ENCODE peak calls at places on chromosomes 12 and 14, in ten cellular contexts. One of them, this sample, is unnamed.

GRCh38 chr14:89282191-89282590 is 134.8 kb downstream of the FOXN3 start:
- DNase-seq in Panc1: no peak
- DNase-seq in AG10803: no peak
- DNase-seq in heart right ventricle: no peak
- DNase-seq in adrenal gland: no peak
- DNase-seq in ovary: no peak
- DNase-seq in tibial nerve: no peak
- DNase-seq in uterus: no peak
- DNase-seq in mucosa of descending colon: no peak
- DNase-seq in GM06990: no peak
- DNase-seq in this sample: no peak

GRCh38 chr14:104421401-104421821 is 158.2 kb upstream of the C14orf180 start:
- DNase-seq in Panc1: no peak
- DNase-seq in AG10803: no peak
- DNase-seq in heart right ventricle: no peak
- DNase-seq in adrenal gland: no peak
- DNase-seq in ovary: no peak
- DNase-seq in tibial nerve: no peak
- DNase-seq in uterus: no peak
- DNase-seq in mucosa of descending colon: no peak
- DNase-seq in GM06990: no peak
- DNase-seq in this sample: no peak

GRCh38 chr14:101991336-101991735 is 27.0 kb downstream of the DYNC1H1 start:
- DNase-seq in Panc1: no peak
- DNase-seq in AG10803: no peak
- DNase-seq in heart right ventricle: no peak
- DNase-seq in adrenal gland: no peak
- DNase-seq in ovary: no peak
- DNase-seq in tibial nerve: no peak
- DNase-seq in uterus: no peak
- DNase-seq in mucosa of descending colon: no peak
- DNase-seq in GM06990: peak
- DNase-seq in this sample: no peak

GRCh38 chr12:7327913-7328312 is 24.0 kb downstream of the ACSM4 start:
- DNase-seq in Panc1: no peak
- DNase-seq in AG10803: peak
- DNase-seq in heart right ventricle: no peak
- DNase-seq in adrenal gland: no peak
- DNase-seq in ovary: no peak
- DNase-seq in tibial nerve: no peak
- DNase-seq in uterus: no peak
- DNase-seq in mucosa of descending colon: no peak
- DNase-seq in GM06990: no peak
- DNase-seq in this sample: no peak

GRCh38 chr14:105582639-105583038 is 56.3 kb downstream of the TMEM121 start:
- DNase-seq in Panc1: no peak
- DNase-seq in AG10803: peak
- DNase-seq in heart right ventricle: no peak
- DNase-seq in adrenal gland: no peak
- DNase-seq in ovary: no peak
- DNase-seq in tibial nerve: no peak
- DNase-seq in uterus: no peak
- DNase-seq in mucosa of descending colon: peak
- DNase-seq in GM06990: peak
- DNase-seq in this sample: no peak

GRCh38 chr12:100401660-100402059 is 44.8 kb downstream of the SLC17A8 start:
- DNase-seq in Panc1: no peak
- DNase-seq in AG10803: peak
- DNase-seq in heart right ventricle: no peak
- DNase-seq in adrenal gland: no peak
- DNase-seq in ovary: no peak
- DNase-seq in tibial nerve: no peak
- DNase-seq in uterus: no peak
- DNase-seq in mucosa of descending colon: no peak
- DNase-seq in GM06990: no peak
- DNase-seq in this sample: peak

GRCh38 chr12:1911598-1912575 is 6.6 kb downstream of the CACNA2D4 start:
- DNase-seq in Panc1: no peak
- DNase-seq in AG10803: no peak
- DNase-seq in heart right ventricle: no peak
- DNase-seq in adrenal gland: peak
- DNase-seq in ovary: no peak
- DNase-seq in tibial nerve: no peak
- DNase-seq in uterus: no peak
- DNase-seq in mucosa of descending colon: no peak
- DNase-seq in GM06990: no peak
- DNase-seq in this sample: no peak

GRCh38 chr12:55929306-55929791 is 1.6 kb upstream of the DGKA start:
- DNase-seq in Panc1: no peak
- DNase-seq in AG10803: no peak
- DNase-seq in heart right ventricle: peak
- DNase-seq in adrenal gland: no peak
- DNase-seq in ovary: no peak
- DNase-seq in tibial nerve: no peak
- DNase-seq in uterus: no peak
- DNase-seq in mucosa of descending colon: peak
- DNase-seq in GM06990: peak
- DNase-seq in this sample: no peak

GRCh38 chr12:132570635-132571034 is 39.7 kb downstream of the LRCOL1 start:
- DNase-seq in Panc1: no peak
- DNase-seq in AG10803: no peak
- DNase-seq in heart right ventricle: no peak
- DNase-seq in adrenal gland: no peak
- DNase-seq in ovary: no peak
- DNase-seq in tibial nerve: no peak
- DNase-seq in uterus: no peak
- DNase-seq in mucosa of descending colon: no peak
- DNase-seq in GM06990: no peak
- DNase-seq in this sample: no peak

GRCh38 chr12:132568301-132568700 is 42.1 kb downstream of the LRCOL1 start:
- DNase-seq in Panc1: no peak
- DNase-seq in AG10803: no peak
- DNase-seq in heart right ventricle: no peak
- DNase-seq in adrenal gland: no peak
- DNase-seq in ovary: no peak
- DNase-seq in tibial nerve: no peak
- DNase-seq in uterus: no peak
- DNase-seq in mucosa of descending colon: no peak
- DNase-seq in GM06990: no peak
- DNase-seq in this sample: no peak

GRCh38 chr12:132571051-132571450 is 39.3 kb downstream of the LRCOL1 start:
- DNase-seq in Panc1: no peak
- DNase-seq in AG10803: no peak
- DNase-seq in heart right ventricle: no peak
- DNase-seq in adrenal gland: no peak
- DNase-seq in ovary: no peak
- DNase-seq in tibial nerve: no peak
- DNase-seq in uterus: no peak
- DNase-seq in mucosa of descending colon: no peak
- DNase-seq in GM06990: no peak
- DNase-seq in this sample: no peak

GRCh38 chr12:132569856-132570480 is 40.4 kb downstream of the LRCOL1 start:
- DNase-seq in Panc1: no peak
- DNase-seq in AG10803: no peak
- DNase-seq in heart right ventricle: no peak
- DNase-seq in adrenal gland: no peak
- DNase-seq in ovary: no peak
- DNase-seq in tibial nerve: no peak
- DNase-seq in uterus: no peak
- DNase-seq in mucosa of descending colon: no peak
- DNase-seq in GM06990: no peak
- DNase-seq in this sample: no peak

GRCh38 chr12:132568826-132569480 is 41.4 kb downstream of the LRCOL1 start:
- DNase-seq in Panc1: no peak
- DNase-seq in AG10803: no peak
- DNase-seq in heart right ventricle: no peak
- DNase-seq in adrenal gland: no peak
- DNase-seq in ovary: no peak
- DNase-seq in tibial nerve: no peak
- DNase-seq in uterus: no peak
- DNase-seq in mucosa of descending colon: no peak
- DNase-seq in GM06990: no peak
- DNase-seq in this sample: no peak
- TF ChIP-seq CTCF in Panc1: no peak
- TF ChIP-seq CTCF in AG10803: no peak
- TF ChIP-seq CTCF in heart right ventricle: no peak
- TF ChIP-seq CTCF in adrenal gland: no peak
- TF ChIP-seq CTCF in ovary: no peak
- TF ChIP-seq CTCF in tibial nerve: no peak
- TF ChIP-seq CTCF in uterus: no peak
- TF ChIP-seq CTCF in mucosa of descending colon: no peak
- TF ChIP-seq CTCF in GM06990: no peak
- TF ChIP-seq CTCF in this sample: no peak

GRCh38 chr14:93112891-93113677 is 2.6 kb downstream of the ITPK1 start:
- DNase-seq in Panc1: peak
- DNase-seq in AG10803: peak
- DNase-seq in heart right ventricle: peak
- DNase-seq in adrenal gland: peak
- DNase-seq in ovary: peak
- DNase-seq in tibial nerve: peak
- DNase-seq in uterus: peak
- DNase-seq in mucosa of descending colon: no peak
- DNase-seq in GM06990: peak
- DNase-seq in this sample: peak
- H3K4me3 ChIP-seq in Panc1: peak
- H3K4me3 ChIP-seq in AG10803: peak
- H3K4me3 ChIP-seq in heart right ventricle: peak
- H3K4me3 ChIP-seq in adrenal gland: no peak
- H3K4me3 ChIP-seq in ovary: peak
- H3K4me3 ChIP-seq in tibial nerve: peak
- H3K4me3 ChIP-seq in uterus: peak
- H3K4me3 ChIP-seq in mucosa of descending colon: no peak
- H3K4me3 ChIP-seq in GM06990: peak
- H3K4me3 ChIP-seq in this sample: peak

DNA sequence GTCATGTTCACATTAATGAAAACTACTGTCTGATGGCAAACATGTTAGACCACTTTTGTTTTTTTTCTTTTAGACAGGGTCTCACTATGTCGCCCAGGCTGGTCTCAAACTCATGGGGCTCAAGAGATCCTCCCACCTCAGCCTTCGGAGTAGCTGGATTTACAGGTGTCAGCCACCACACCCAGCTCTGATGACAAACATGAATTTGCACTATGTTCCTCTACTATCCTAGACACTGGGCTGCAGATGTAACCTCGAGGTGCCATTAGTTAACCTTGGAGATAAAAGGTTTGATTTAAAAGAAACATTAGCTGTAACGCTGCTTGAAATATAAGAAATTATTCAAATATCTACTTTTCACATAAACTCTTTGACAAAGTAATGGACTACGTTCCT is 8.1 kb downstream of the VPS37B start:
- DNase-seq in Panc1: no peak
- DNase-seq in AG10803: no peak
- DNase-seq in heart right ventricle: no peak
- DNase-seq in adrenal gland: no peak
- DNase-seq in ovary: no peak
- DNase-seq in tibial nerve: no peak
- DNase-seq in uterus: no peak
- DNase-seq in mucosa of descending colon: no peak
- DNase-seq in GM06990: no peak
- DNase-seq in this sample: no peak
- TF ChIP-seq CTCF in Panc1: no peak
- TF ChIP-seq CTCF in AG10803: no peak
- TF ChIP-seq CTCF in heart right ventricle: no peak
- TF ChIP-seq CTCF in adrenal gland: no peak
- TF ChIP-seq CTCF in ovary: no peak
- TF ChIP-seq CTCF in tibial nerve: no peak
- TF ChIP-seq CTCF in uterus: no peak
- TF ChIP-seq CTCF in mucosa of descending colon: no peak
- TF ChIP-seq CTCF in GM06990: no peak
- TF ChIP-seq CTCF in this sample: no peak

GRCh38 chr12:95083938-95084337 is 10.5 kb upstream of the NR2C1 start:
- DNase-seq in Panc1: no peak
- DNase-seq in AG10803: peak
- DNase-seq in heart right ventricle: no peak
- DNase-seq in adrenal gland: no peak
- DNase-seq in ovary: no peak
- DNase-seq in tibial nerve: no peak
- DNase-seq in uterus: peak
- DNase-seq in mucosa of descending colon: no peak
- DNase-seq in GM06990: no peak
- DNase-seq in this sample: peak
- H3K4me3 ChIP-seq in Panc1: no peak
- H3K4me3 ChIP-seq in AG10803: no peak
- H3K4me3 ChIP-seq in heart right ventricle: no peak
- H3K4me3 ChIP-seq in adrenal gland: no peak
- H3K4me3 ChIP-seq in ovary: no peak
- H3K4me3 ChIP-seq in tibial nerve: no peak
- H3K4me3 ChIP-seq in uterus: no peak
- H3K4me3 ChIP-seq in mucosa of descending colon: no peak
- H3K4me3 ChIP-seq in GM06990: no peak
- H3K4me3 ChIP-seq in this sample: no peak

GRCh38 chr12:82848846-82849245 is 162.1 kb downstream of the TMTC2 start:
- DNase-seq in Panc1: no peak
- DNase-seq in AG10803: no peak
- DNase-seq in heart right ventricle: no peak
- DNase-seq in adrenal gland: no peak
- DNase-seq in ovary: no peak
- DNase-seq in tibial nerve: no peak
- DNase-seq in uterus: no peak
- DNase-seq in mucosa of descending colon: no peak
- DNase-seq in GM06990: no peak
- DNase-seq in this sample: no peak
- TF ChIP-seq CTCF in Panc1: no peak
- TF ChIP-seq CTCF in AG10803: no peak
- TF ChIP-seq CTCF in heart right ventricle: no peak
- TF ChIP-seq CTCF in adrenal gland: no peak
- TF ChIP-seq CTCF in ovary: no peak
- TF ChIP-seq CTCF in tibial nerve: no peak
- TF ChIP-seq CTCF in uterus: no peak
- TF ChIP-seq CTCF in mucosa of descending colon: no peak
- TF ChIP-seq CTCF in GM06990: no peak
- TF ChIP-seq CTCF in this sample: no peak

This sample was measured in fibroblast of pulmonary artery.